ENCODE peak calls at places on chromosomes 11 and 22, in seven cellular contexts. One of them, this sample, is unnamed.

GRCh38 chr11:130999992-131000770 is 83.9 kb upstream of the SNX19 start:
- DNase-seq in left colon: no peak
- DNase-seq in A172: peak; percentile 76
- DNase-seq in activated CD8-positive, alpha-beta memory T cell treated with anti-CD3 and anti-CD28 coated beads for 48 hours: no peak
- DNase-seq in activated naive CD4-positive, alpha-beta T cell treated with anti-CD3 and anti-CD28 coated beads for 36 hours: no peak
- DNase-seq in activated CD4-positive, alpha-beta T cell treated with anti-CD3 and anti-CD28 coated beads for 24 hours: no peak
- DNase-seq in T47D: no peak
- DNase-seq in this sample: no peak

GRCh38 chr11:80163011-80163410 is 722.2 kb upstream of the TENM4 start:
- DNase-seq in left colon: no peak
- DNase-seq in activated CD4-positive, alpha-beta T cell treated with anti-CD3 and anti-CD28 coated beads for 24 hours: no peak
- DNase-seq in A172: peak; percentile 93
- DNase-seq in activated CD8-positive, alpha-beta memory T cell treated with anti-CD3 and anti-CD28 coated beads for 48 hours: no peak
- DNase-seq in T47D: no peak
- DNase-seq in activated naive CD4-positive, alpha-beta T cell treated with anti-CD3 and anti-CD28 coated beads for 36 hours: no peak
- DNase-seq in this sample: no peak

GRCh38 chr22:37705205-37705604 is 8.4 kb downstream of the TRIOBP start:
- DNase-seq in T47D: no peak
- DNase-seq in activated naive CD4-positive, alpha-beta T cell treated with anti-CD3 and anti-CD28 coated beads for 36 hours: no peak
- DNase-seq in activated CD4-positive, alpha-beta T cell treated with anti-CD3 and anti-CD28 coated beads for 24 hours: no peak
- DNase-seq in A172: no peak
- DNase-seq in activated CD8-positive, alpha-beta memory T cell treated with anti-CD3 and anti-CD28 coated beads for 48 hours: no peak
- DNase-seq in left colon: no peak
- DNase-seq in this sample: no peak

GRCh38 chr11:74949748-74950127 is 672 bp downstream of the SPCS2 start:
- DNase-seq in activated naive CD4-positive, alpha-beta T cell treated with anti-CD3 and anti-CD28 coated beads for 36 hours: no peak
- DNase-seq in left colon: no peak
- DNase-seq in T47D: no peak
- DNase-seq in activated CD4-positive, alpha-beta T cell treated with anti-CD3 and anti-CD28 coated beads for 24 hours: no peak
- DNase-seq in A172: no peak
- DNase-seq in activated CD8-positive, alpha-beta memory T cell treated with anti-CD3 and anti-CD28 coated beads for 48 hours: no peak
- DNase-seq in this sample: no peak

GRCh38 chr11:45209904-45210699 is 63.7 kb downstream of the PRDM11 start:
- DNase-seq in A172: no peak
- DNase-seq in activated CD4-positive, alpha-beta T cell treated with anti-CD3 and anti-CD28 coated beads for 24 hours: no peak
- DNase-seq in T47D: no peak
- DNase-seq in activated naive CD4-positive, alpha-beta T cell treated with anti-CD3 and anti-CD28 coated beads for 36 hours: no peak
- DNase-seq in left colon: peak; percentile 84
- DNase-seq in activated CD8-positive, alpha-beta memory T cell treated with anti-CD3 and anti-CD28 coated beads for 48 hours: no peak
- DNase-seq in this sample: no peak

GRCh38 chr11:15195454-15196200 is 80.9 kb downstream of the INSC start:
- DNase-seq in activated CD8-positive, alpha-beta memory T cell treated with anti-CD3 and anti-CD28 coated beads for 48 hours: no peak
- DNase-seq in left colon: no peak
- DNase-seq in activated CD4-positive, alpha-beta T cell treated with anti-CD3 and anti-CD28 coated beads for 24 hours: no peak
- DNase-seq in A172: no peak
- DNase-seq in activated naive CD4-positive, alpha-beta T cell treated with anti-CD3 and anti-CD28 coated beads for 36 hours: no peak
- DNase-seq in T47D: no peak
- DNase-seq in this sample: no peak

GRCh38 chr11:123218451-123218850 is 23.4 kb upstream of the CLMP start:
- DNase-seq in A172: peak; percentile 51
- DNase-seq in left colon: no peak
- DNase-seq in activated CD8-positive, alpha-beta memory T cell treated with anti-CD3 and anti-CD28 coated beads for 48 hours: no peak
- DNase-seq in activated naive CD4-positive, alpha-beta T cell treated with anti-CD3 and anti-CD28 coated beads for 36 hours: no peak
- DNase-seq in activated CD4-positive, alpha-beta T cell treated with anti-CD3 and anti-CD28 coated beads for 24 hours: no peak
- DNase-seq in T47D: no peak
- DNase-seq in this sample: no peak

GRCh38 chr22:33126881-33127280 is 68.7 kb upstream of the SYN3 start:
- DNase-seq in activated CD4-positive, alpha-beta T cell treated with anti-CD3 and anti-CD28 coated beads for 24 hours: no peak
- DNase-seq in T47D: peak; percentile 41
- DNase-seq in activated CD8-positive, alpha-beta memory T cell treated with anti-CD3 and anti-CD28 coated beads for 48 hours: no peak
- DNase-seq in activated naive CD4-positive, alpha-beta T cell treated with anti-CD3 and anti-CD28 coated beads for 36 hours: no peak
- DNase-seq in A172: peak; percentile 14
- DNase-seq in left colon: no peak
- DNase-seq in this sample: no peak

GRCh38 chr11:69699213-69699612 is 4.6 kb downstream of the FGF19 start:
- DNase-seq in activated CD8-positive, alpha-beta memory T cell treated with anti-CD3 and anti-CD28 coated beads for 48 hours: no peak
- DNase-seq in activated naive CD4-positive, alpha-beta T cell treated with anti-CD3 and anti-CD28 coated beads for 36 hours: no peak
- DNase-seq in A172: no peak
- DNase-seq in activated CD4-positive, alpha-beta T cell treated with anti-CD3 and anti-CD28 coated beads for 24 hours: no peak
- DNase-seq in T47D: no peak
- DNase-seq in left colon: no peak
- DNase-seq in this sample: no peak